ENCODE peak calls at places on chromosomes 6 and 20, in ten cellular contexts. J, R, D, L, Y, S, T, N, Q and P are unnamed samples.
A peak's percentile ranks its signal among the peaks of the same experiment; 100 is the strongest.

GRCh38 chr20:35560105-35560511 is 18.2 kb downstream of the ERGIC3 start:
- DNase-seq in J (peak; percentile 25), R (no peak), D (peak; percentile 66), L (no peak), Y (peak; percentile 72), S (no peak), T (peak; percentile 57), N (no peak), Q (no peak), P (no peak)

GRCh38 chr6:112525749-112526148 is 178.6 kb downstream of the RFPL4B start:
- DNase-seq in J (no peak), R (no peak), D (no peak), L (no peak), Y (no peak), S (no peak), T (no peak), N (no peak), Q (no peak), P (no peak)

GRCh38 chr6:110776413-110776812 is 38.9 kb downstream of the CDK19 start:
- DNase-seq in J (no peak), R (no peak), D (no peak), L (no peak), Y (no peak), S (no peak), T (no peak), N (no peak), Q (no peak), P (no peak)

GRCh38 chr6:45741437-45742166 is 274.1 kb downstream of the CLIC5 start:
- DNase-seq in J (no peak), R (no peak), D (peak; percentile 32), L (peak; percentile 22), Y (no peak), S (no peak), T (no peak), N (peak; percentile 58), Q (no peak), P (peak; percentile 44)

GRCh38 chr6:127471379-127472255 is 12.4 kb upstream of the KIAA0408 start:
- DNase-seq in J (no peak), R (no peak), D (no peak), L (no peak), Y (no peak), S (no peak), T (no peak), N (no peak), Q (no peak), P (no peak)

GRCh38 chr6:157145656-157146285 is 177.5 kb downstream of the TMEM242 start:
- DNase-seq in J (no peak), R (no peak), D (no peak), L (no peak), Y (no peak), S (no peak), T (no peak), N (no peak), Q (no peak), P (no peak)

GRCh38 chr20:10861619-10862018 is 187.8 kb upstream of the JAG1 start:
- DNase-seq in J (no peak), R (no peak), D (peak; percentile 67), L (peak; percentile 66), Y (peak; percentile 81), S (no peak), T (no peak), N (no peak), Q (no peak), P (no peak)

GRCh38 chr6:152257581-152257980 is 379.6 kb downstream of the SYNE1 start:
- DNase-seq in J (no peak), R (no peak), D (no peak), L (no peak), Y (no peak), S (no peak), T (no peak), N (no peak), Q (no peak), P (no peak)

GRCh38 chr6:6810727-6811126 is 222.2 kb downstream of the LY86 start:
- DNase-seq in J (no peak), R (no peak), D (no peak), L (no peak), Y (no peak), S (no peak), T (no peak), N (no peak), Q (no peak), P (no peak)

GRCh38 chr6:160992323-160993314 is 1.1 kb downstream of the MAP3K4 start:
- DNase-seq in J (no peak), R (no peak), D (peak; percentile 35), L (peak; percentile 67), Y (peak; percentile 75), S (peak; percentile 55), T (peak; percentile 81), N (peak; percentile 87), Q (peak; percentile 59), P (peak; percentile 37)

GRCh38 chr20:24632581-24632980 is 163.2 kb downstream of the SYNDIG1 start:
- DNase-seq in J (no peak), R (no peak), D (no peak), L (no peak), Y (no peak), S (no peak), T (no peak), N (peak; percentile 91), Q (no peak), P (no peak)

GRCh38 chr6:54681987-54682386 is 164.6 kb upstream of the FAM83B start:
- DNase-seq in J (no peak), R (no peak), D (no peak), L (peak; percentile 85), Y (no peak), S (peak; percentile 47), T (no peak), N (no peak), Q (no peak), P (no peak)

GRCh38 chr20:61963885-61964674 is 101.6 kb downstream of the TAF4 start:
- DNase-seq in J (no peak), R (no peak), D (no peak), L (no peak), Y (no peak), S (peak; percentile 17), T (no peak), N (no peak), Q (no peak), P (no peak)

GRCh38 chr6:158018851-158019361 is 37.2 kb downstream of the SYNJ2 start:
- DNase-seq in J (no peak), R (no peak), D (no peak), L (peak; percentile 83), Y (no peak), S (peak; percentile 75), T (no peak), N (peak; percentile 98), Q (no peak), P (peak; percentile 47)

GRCh38 chr6:137490506-137490905 is 3.7 kb downstream of the OLIG3 start:
- DNase-seq in J (no peak), R (no peak), D (no peak), L (no peak), Y (no peak), S (no peak), T (peak; percentile 27), N (no peak), Q (no peak), P (no peak)

GRCh38 chr6:48813821-48814220 is 649.2 kb downstream of the MMUT start:
- DNase-seq in J (no peak), R (no peak), D (no peak), L (no peak), Y (no peak), S (no peak), T (no peak), N (no peak), Q (no peak), P (no peak)

DNA sequence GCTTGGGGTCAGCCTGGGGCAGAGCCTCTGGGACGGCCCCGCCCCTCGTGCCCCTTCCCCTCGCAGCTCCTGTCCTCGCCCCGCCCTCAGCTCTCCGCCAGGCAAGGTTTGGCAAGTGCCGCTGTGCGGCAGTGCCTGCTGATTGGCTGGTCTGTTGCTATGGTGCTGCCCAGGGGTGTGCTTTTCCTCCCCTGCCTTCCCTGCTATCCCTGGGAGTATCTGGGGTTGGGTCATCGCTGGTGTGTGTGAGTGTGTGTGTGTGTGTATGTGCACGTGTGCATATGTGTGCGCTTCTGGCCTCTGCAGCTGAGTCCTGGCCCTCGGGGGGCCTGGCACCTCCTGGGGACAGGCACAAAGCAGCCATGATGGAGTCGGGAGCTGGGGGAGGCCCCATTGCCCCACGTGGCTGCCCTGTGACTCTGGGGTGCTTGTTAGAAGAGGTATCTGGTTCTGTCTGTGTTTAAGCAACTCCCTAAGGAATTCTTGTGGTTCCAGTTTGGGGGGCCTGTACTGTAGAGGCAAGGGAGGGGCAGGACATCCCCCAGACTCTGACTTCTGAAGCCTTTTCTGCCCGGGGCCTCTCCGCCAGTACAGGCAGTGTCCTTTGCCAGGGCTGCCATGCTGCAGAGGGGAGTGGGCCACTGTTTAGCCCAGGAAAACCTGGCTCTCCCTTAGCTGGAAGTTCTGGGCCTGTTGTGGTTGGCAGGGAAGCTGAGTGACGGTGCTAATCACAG is 6.9 kb downstream of the RTEL1 start:
- DNase-seq in J (no peak), R (no peak), D (no peak), L (no peak), Y (no peak), S (no peak), T (peak; percentile 64), N (no peak), Q (no peak), P (no peak)
- H3K4me1 ChIP-seq in J (no peaks in the 10 kb centered on the region), R (no peaks in the 10 kb centered on the region), D (peaks cover 16% of the 10 kb centered on the region), L (no peaks in the 10 kb centered on the region), Y (no peaks in the 10 kb centered on the region), S (no peaks in the 10 kb centered on the region), T (no peaks in the 10 kb centered on the region), N (no peaks in the 10 kb centered on the region), Q (no peaks in the 10 kb centered on the region), P (no peaks in the 10 kb centered on the region)

DNA sequence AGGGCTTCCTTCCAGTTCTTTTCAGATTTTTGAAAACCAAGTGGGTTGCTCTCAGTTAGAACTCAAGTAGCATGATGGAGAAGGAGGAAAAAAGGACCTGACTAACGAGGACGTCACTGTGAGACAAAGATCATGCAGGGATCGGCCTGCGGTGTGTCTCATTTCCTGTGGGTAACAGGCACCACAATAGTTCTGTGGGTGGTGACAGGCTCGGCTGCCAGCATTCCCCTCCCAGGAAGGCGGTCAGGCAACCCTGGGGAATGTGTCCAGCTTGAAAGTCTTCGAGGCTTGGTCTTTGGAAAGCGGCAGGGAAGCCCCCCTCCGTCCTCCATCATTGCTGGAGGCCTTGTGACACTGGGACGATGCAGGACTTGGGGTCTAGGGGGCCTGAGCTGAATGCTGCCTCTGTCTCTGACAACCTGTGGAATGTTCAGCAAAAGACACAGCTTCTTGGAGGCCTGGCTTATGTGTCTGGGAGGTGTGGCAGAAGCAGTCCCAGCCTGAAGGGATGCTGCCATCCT is 121.0 kb downstream of the BCAS1 start:
- DNase-seq in J (peak; percentile 84), R (no peak), D (peak; percentile 51), L (peak; percentile 98), Y (no peak), S (no peak), T (no peak), N (peak; percentile 78), Q (peak; percentile 41), P (peak; percentile 62)
- H3K4me3 ChIP-seq in J (no peak overlapping the region), R (no peak overlapping the region), D (no peak overlapping the region), L (peak overlapping the region; percentile 11), Y (no peak overlapping the region), S (no peak overlapping the region), T (no peak overlapping the region), N (peak overlapping the region; percentile 4), Q (no peak overlapping the region), P (no peak overlapping the region)

GRCh38 chr6:10409766-10410209 is 5.1 kb downstream of the TFAP2A start:
- DNase-seq in J (no peak), R (no peak), D (no peak), L (no peak), Y (no peak), S (no peak), T (peak; percentile 65), N (peak; percentile 52), Q (no peak), P (no peak)
- H3K27ac ChIP-seq in J (no peak overlapping the region), R (no peak overlapping the region), D (no peak overlapping the region), L (no peak overlapping the region), Y (no peak overlapping the region), S (no peak overlapping the region), T (no peak overlapping the region), N (peak overlapping the region; percentile 93), Q (no peak overlapping the region), P (no peak overlapping the region)

GRCh38 chr6:44122821-44123220 is 4.4 kb downstream of the MRPL14 start:
- DNase-seq in J (no peak), R (no peak), D (no peak), L (peak; percentile 59), Y (no peak), S (no peak), T (no peak), N (no peak), Q (no peak), P (no peak)
- H3K4me1 ChIP-seq in J (no peaks in the 10 kb centered on the region), R (peaks cover 80% of the 10 kb centered on the region), D (peaks cover 86% of the 10 kb centered on the region), L (peaks cover 49% of the 10 kb centered on the region), Y (peaks cover 19% of the 10 kb centered on the region), S (peaks cover 37% of the 10 kb centered on the region), T (peaks cover 72% of the 10 kb centered on the region), N (peaks cover 11% of the 10 kb centered on the region), Q (peaks cover 88% of the 10 kb centered on the region), P (peaks cover 18% of the 10 kb centered on the region)